ENCODE peak calls at places on chromosomes 16 and 17, in seven cellular contexts. M is IMR-90, F is mesenchymal stem cell, X is mesendoderm, N is H1, E is H9, J is trophoblast cell. D is an unnamed sample.

GRCh38 chr16:31678649-31679325 is 151.1 kb downstream of the AHSP start:
- DNase-seq in M (no peak), F (no peak), X (no peak), N (no peak), E (no peak), J (no peak), D (no peak)

GRCh38 chr17:44253021-44253420 is 14.9 kb downstream of the SLC4A1 start:
- DNase-seq in M (no peak), F (no peak), X (no peak), N (no peak), E (no peak), J (no peak), D (no peak)

GRCh38 chr17:19263621-19264010 is 26.4 kb downstream of the EPN2 start:
- DNase-seq in M (peak; percentile 76), F (peak; percentile 77), X (no peak), N (no peak), E (no peak), J (peak; percentile 53), D (no peak)

GRCh38 chr17:385836-386144 is 33.2 kb upstream of the RPH3AL start:
- DNase-seq in M (no peak), F (no peak), X (no peak), N (no peak), E (no peak), J (no peak), D (no peak)

GRCh38 chr16:68355447-68356248 is 44.8 kb downstream of the PRMT7 start:
- DNase-seq in M (no peak), F (no peak), X (no peak), N (no peak), E (no peak), J (no peak), D (no peak)

GRCh38 chr17:77892031-77892430 is 66.5 kb upstream of the TNRC6C start:
- DNase-seq in M (no peak), F (no peak), X (no peak), N (no peak), E (no peak), J (no peak), D (no peak)

GRCh38 chr16:27169511-27170071 is 33.7 kb upstream of the KDM8 start:
- DNase-seq in M (peak; percentile 89), F (peak; percentile 94), X (peak; percentile 44), N (no peak), E (peak; percentile 40), J (no peak), D (no peak)

GRCh38 chr17:29176500-29177351 is 3.5 kb downstream of the MYO18A start:
- DNase-seq in M (peak; percentile 43), F (peak; percentile 64), X (peak; percentile 77), N (peak; percentile 44), E (peak; percentile 88), J (peak; percentile 89), D (peak; percentile 41)

GRCh38 chr16:54178491-54178976 is 108.1 kb downstream of the IRX3 start:
- DNase-seq in M (no peak), F (no peak), X (no peak), N (no peak), E (no peak), J (peak; percentile 41), D (peak; percentile 11)

GRCh38 chr16:62391940-62392339 is 355.7 kb upstream of the CDH8 start:
- DNase-seq in M (no peak), F (no peak), X (no peak), N (no peak), E (no peak), J (no peak), D (no peak)

GRCh38 chr16:67391424-67392300 is 1.6 kb downstream of the TPPP3 start:
- DNase-seq in M (no peak), F (peak; percentile 18), X (peak; percentile 33), N (no peak), E (no peak), J (no peak), D (no peak)

GRCh38 chr16:30924797-30925645 is 1.6 kb downstream of the FBXL19 start:
- DNase-seq in M (no peak), F (no peak), X (no peak), N (no peak), E (no peak), J (no peak), D (no peak)

GRCh38 chr16:6634151-6634550 is 698.5 kb upstream of the RBFOX1 start:
- DNase-seq in M (no peak), F (no peak), X (no peak), N (no peak), E (no peak), J (no peak), D (no peak)

GRCh38 chr16:19309178-19309577 is 23.6 kb downstream of the CLEC19A start:
- DNase-seq in M (no peak), F (no peak), X (no peak), N (no peak), E (no peak), J (no peak), D (no peak)

GRCh38 chr16:8928467-8928957 is 35.2 kb downstream of the USP7 start:
- DNase-seq in M (peak; percentile 60), F (peak; percentile 52), X (no peak), N (no peak), E (no peak), J (peak; percentile 35), D (no peak)

DNA sequence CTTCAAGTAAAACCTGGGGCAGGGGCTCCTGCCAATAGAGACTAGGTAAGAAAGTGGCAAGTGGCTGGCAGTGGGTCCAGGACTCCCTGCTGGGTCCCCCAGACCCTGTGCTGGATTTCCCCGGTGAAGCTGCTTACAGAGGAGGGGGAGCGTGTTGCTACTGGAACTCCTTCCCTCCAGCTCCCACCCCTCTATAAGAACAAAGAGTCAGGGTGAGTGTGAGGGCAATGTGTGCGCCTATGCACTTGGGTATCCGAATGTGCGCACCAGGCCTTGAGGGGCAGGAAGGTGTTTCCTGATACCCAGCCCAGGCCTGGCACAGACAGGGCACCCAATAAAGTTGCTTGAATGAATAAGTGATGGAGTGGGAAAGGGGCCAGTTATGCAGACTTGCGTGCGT is 11.8 kb downstream of the NEUROD2 start:
- DNase-seq in M (no peak), F (no peak), X (no peak), N (no peak), E (no peak), J (no peak), D (no peak)
- H3K4ac ChIP-seq in M (no peak overlapping the region), F (no peak overlapping the region), X (no peak overlapping the region), N (no peak overlapping the region), E (no peak overlapping the region), J (no peak overlapping the region), D (no peak overlapping the region)

GRCh38 chr17:13462161-13462560 is 139.6 kb downstream of the HS3ST3A1 start:
- DNase-seq in M (peak; percentile 80), F (no peak), X (no peak), N (no peak), E (no peak), J (no peak), D (no peak)
- H2AK5ac ChIP-seq in M (no peak overlapping the region), F (no peak overlapping the region), X (no peak overlapping the region), N (no peak overlapping the region), E (no peak overlapping the region), J (no peak overlapping the region), D (no peak overlapping the region)

GRCh38 chr17:69743091-69743490 is 328.6 kb downstream of the MAP2K6 start:
- DNase-seq in M (peak; percentile 41), F (peak; percentile 14), X (no peak), N (no peak), E (no peak), J (no peak), D (no peak)

GRCh38 chr17:69744512-69745098 is 330.1 kb downstream of the MAP2K6 start:
- DNase-seq in M (no peak), F (no peak), X (no peak), N (no peak), E (no peak), J (no peak), D (no peak)
- H3K4ac ChIP-seq in M (no peak overlapping the region), F (no peak overlapping the region), X (no peak overlapping the region), N (no peak overlapping the region), E (no peak overlapping the region), J (no peak overlapping the region), D (no peak overlapping the region)

DNA sequence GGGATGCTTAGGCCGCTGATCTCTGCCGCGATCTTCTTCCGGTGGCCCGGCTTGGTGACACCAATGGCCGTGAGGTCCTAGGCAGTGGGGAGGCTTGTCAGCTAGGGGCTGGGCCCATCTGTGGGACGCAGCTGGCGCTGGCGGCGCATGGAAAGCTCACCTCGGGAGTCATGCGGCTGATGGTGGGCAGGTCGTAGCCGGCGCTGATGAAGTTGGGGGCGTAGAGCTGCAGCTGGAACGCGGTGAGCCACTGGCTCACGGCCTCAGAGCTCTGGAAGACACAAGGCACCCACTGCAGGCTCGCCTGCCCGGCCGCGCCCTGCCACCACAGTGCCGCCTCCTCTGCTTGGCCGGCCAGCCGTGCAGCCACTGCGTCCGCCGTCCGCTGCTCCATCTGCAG is 12.7 kb downstream of the CASKIN1 start:
- DNase-seq in M (no peak), F (no peak), X (no peak), N (no peak), E (no peak), J (no peak), D (no peak)
- H2AK5ac ChIP-seq in M (no peak overlapping the region), F (no peak overlapping the region), X (no peak overlapping the region), N (no peak overlapping the region), E (no peak overlapping the region), J (no peak overlapping the region), D (no peak overlapping the region)

DNA sequence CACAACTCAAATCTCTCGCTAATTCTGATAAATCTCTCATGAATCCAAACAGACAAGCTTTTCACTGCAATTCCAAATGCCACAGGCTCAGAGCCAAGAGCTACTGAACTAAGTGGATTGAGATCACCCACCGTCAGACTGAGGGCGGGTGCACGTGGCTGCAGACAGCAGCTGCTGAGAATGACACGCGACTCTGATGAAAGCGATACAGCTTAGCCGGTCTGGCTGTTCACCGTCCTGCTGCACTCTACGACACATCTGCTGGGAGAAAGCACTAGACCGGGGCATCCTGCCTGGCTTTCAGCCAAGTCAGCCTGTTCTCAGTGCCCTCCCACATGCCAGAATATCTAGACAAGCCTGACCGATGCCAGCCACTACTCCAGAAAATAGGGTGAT is 42.6 kb downstream of the KLHDC4 start:
- DNase-seq in M (peak; percentile 97), F (peak; percentile 37), X (no peak), N (no peak), E (no peak), J (peak; percentile 63), D (no peak)
- H3K4ac ChIP-seq in M (no peak overlapping the region), F (no peak overlapping the region), X (no peak overlapping the region), N (no peak overlapping the region), E (no peak overlapping the region), J (no peak overlapping the region), D (no peak overlapping the region)